ENCODE peak calls at places on chromosome 14, in six cellular contexts. One of them, this sample, is unnamed.

GRCh38 chr14:74882103-74882920 is 596 bp downstream of the DLST start:
- DNase-seq in H1: no peak
- DNase-seq in IMR-90: peak; percentile 41
- DNase-seq in neuronal stem cell: peak; percentile 17
- DNase-seq in trophoblast cell: peak; percentile 58
- DNase-seq in H9: no peak
- DNase-seq in this sample: peak; percentile 87

GRCh38 chr14:52272375-52272774 is 4.9 kb downstream of the PTGDR start:
- DNase-seq in trophoblast cell: no peak
- DNase-seq in IMR-90: peak; percentile 40
- DNase-seq in H9: no peak
- DNase-seq in H1: peak; percentile 50
- DNase-seq in neuronal stem cell: peak; percentile 6
- DNase-seq in this sample: peak; percentile 42

GRCh38 chr14:76546426-76547221 is 170.7 kb downstream of the ESRRB start:
- DNase-seq in IMR-90: no peak
- DNase-seq in H1: peak; percentile 87
- DNase-seq in trophoblast cell: peak; percentile 44
- DNase-seq in H9: peak; percentile 78
- DNase-seq in neuronal stem cell: peak; percentile 73
- DNase-seq in this sample: no peak

GRCh38 chr14:20327005-20327869 is 5.8 kb downstream of the CCNB1IP1 start:
- DNase-seq in IMR-90: peak; percentile 72
- DNase-seq in H9: no peak
- DNase-seq in H1: no peak
- DNase-seq in trophoblast cell: peak; percentile 88
- DNase-seq in neuronal stem cell: peak; percentile 45
- DNase-seq in this sample: peak; percentile 81

GRCh38 chr14:51369814-51370213 is 129.8 kb downstream of the TMX1 start:
- DNase-seq in neuronal stem cell: no peak
- DNase-seq in H9: no peak
- DNase-seq in IMR-90: no peak
- DNase-seq in H1: peak; percentile 58
- DNase-seq in trophoblast cell: peak; percentile 39
- DNase-seq in this sample: no peak

GRCh38 chr14:21102472-21103164 is 1.8 kb downstream of the TMEM253 start:
- DNase-seq in trophoblast cell: no peak
- DNase-seq in neuronal stem cell: no peak
- DNase-seq in H9: peak; percentile 62
- DNase-seq in IMR-90: no peak
- DNase-seq in H1: no peak
- DNase-seq in this sample: no peak

GRCh38 chr14:64566651-64567122 is 16.9 kb downstream of the PPP1R36 start:
- DNase-seq in IMR-90: no peak
- DNase-seq in trophoblast cell: peak; percentile 41
- DNase-seq in H9: peak; percentile 36
- DNase-seq in H1: no peak
- DNase-seq in neuronal stem cell: no peak
- DNase-seq in this sample: no peak

GRCh38 chr14:102878174-102878969 is 44.1 kb upstream of the AMN start:
- DNase-seq in trophoblast cell: no peak
- DNase-seq in H9: no peak
- DNase-seq in neuronal stem cell: no peak
- DNase-seq in H1: no peak
- DNase-seq in IMR-90: no peak
- DNase-seq in this sample: no peak

GRCh38 chr14:103563089-103563620 is 395 bp downstream of the COA8 start:
- DNase-seq in IMR-90: no peak
- DNase-seq in H9: no peak
- DNase-seq in neuronal stem cell: no peak
- DNase-seq in trophoblast cell: peak; percentile 98
- DNase-seq in H1: no peak
- DNase-seq in this sample: no peak

GRCh38 chr14:74829238-74829637 is 46.7 kb downstream of the PROX2 start:
- DNase-seq in IMR-90: no peak
- DNase-seq in neuronal stem cell: no peak
- DNase-seq in H1: no peak
- DNase-seq in trophoblast cell: no peak
- DNase-seq in H9: no peak
- DNase-seq in this sample: no peak

GRCh38 chr14:37185670-37186069 is 12.1 kb upstream of the MIPOL1 start:
- DNase-seq in H9: no peak
- DNase-seq in IMR-90: no peak
- DNase-seq in neuronal stem cell: no peak
- DNase-seq in trophoblast cell: no peak
- DNase-seq in H1: no peak
- DNase-seq in this sample: no peak

GRCh38 chr14:73753887-73754880 is 40.0 kb upstream of the PNMA1 start:
- DNase-seq in neuronal stem cell: no peak
- DNase-seq in H9: peak; percentile 23
- DNase-seq in IMR-90: no peak
- DNase-seq in H1: no peak
- DNase-seq in trophoblast cell: no peak
- DNase-seq in this sample: peak; percentile 89

GRCh38 chr14:70748422-70748821 is 60.9 kb downstream of the MAP3K9 start:
- DNase-seq in IMR-90: no peak
- DNase-seq in H9: no peak
- DNase-seq in neuronal stem cell: no peak
- DNase-seq in H1: no peak
- DNase-seq in trophoblast cell: no peak
- DNase-seq in this sample: no peak

GRCh38 chr14:101101456-101102056 is 198.0 kb upstream of the RTL1 start:
- DNase-seq in H1: no peak
- DNase-seq in IMR-90: no peak
- DNase-seq in H9: no peak
- DNase-seq in neuronal stem cell: no peak
- DNase-seq in trophoblast cell: peak; percentile 53
- DNase-seq in this sample: no peak

GRCh38 chr14:91055016-91055415 is 5.4 kb downstream of the RPS6KA5 start:
- DNase-seq in trophoblast cell: no peak
- DNase-seq in neuronal stem cell: no peak
- DNase-seq in H9: no peak
- DNase-seq in H1: no peak
- DNase-seq in IMR-90: no peak
- DNase-seq in this sample: no peak

GRCh38 chr14:36176524-36176923 is at the start of gene PTCSC3:
- DNase-seq in trophoblast cell: no peak
- DNase-seq in IMR-90: no peak
- DNase-seq in H1: no peak
- DNase-seq in neuronal stem cell: no peak
- DNase-seq in H9: no peak
- DNase-seq in this sample: no peak

GRCh38 chr14:85088231-85088630 is 441.7 kb upstream of the FLRT2 start:
- DNase-seq in IMR-90: no peak
- DNase-seq in neuronal stem cell: no peak
- DNase-seq in H9: no peak
- DNase-seq in H1: no peak
- DNase-seq in trophoblast cell: peak; percentile 4
- DNase-seq in this sample: peak; percentile 37

GRCh38 chr14:69090187-69090789 is 62.6 kb downstream of the DCAF5 start:
- DNase-seq in trophoblast cell: peak; percentile 65
- DNase-seq in H9: peak; percentile 40
- DNase-seq in H1: no peak
- DNase-seq in IMR-90: peak; percentile 55
- DNase-seq in neuronal stem cell: no peak
- DNase-seq in this sample: peak; percentile 43

GRCh38 chr14:58969951-58970751 is 218.3 kb upstream of the DAAM1 start:
- DNase-seq in IMR-90: peak; percentile 64
- DNase-seq in neuronal stem cell: no peak
- DNase-seq in trophoblast cell: peak; percentile 59
- DNase-seq in H9: peak; percentile 60
- DNase-seq in H1: peak; percentile 54
- DNase-seq in this sample: peak; percentile 74

GRCh38 chr14:74400328-74400727 is 25.7 kb downstream of the SYNDIG1L start:
- DNase-seq in trophoblast cell: peak; percentile 34
- DNase-seq in neuronal stem cell: no peak
- DNase-seq in H9: peak; percentile 71
- DNase-seq in IMR-90: no peak
- DNase-seq in H1: no peak
- DNase-seq in this sample: peak; percentile 19

GRCh38 chr14:73460691-73461127 is 2.4 kb upstream of the NUMB start:
- DNase-seq in H1: no peak
- DNase-seq in trophoblast cell: no peak
- DNase-seq in IMR-90: peak; percentile 77
- DNase-seq in H9: no peak
- DNase-seq in neuronal stem cell: no peak
- DNase-seq in this sample: peak; percentile 68

GRCh38 chr14:49720744-49721143 is 27.8 kb downstream of the KLHDC1 start:
- DNase-seq in IMR-90: no peak
- DNase-seq in H9: no peak
- DNase-seq in neuronal stem cell: no peak
- DNase-seq in trophoblast cell: no peak
- DNase-seq in H1: no peak
- DNase-seq in this sample: no peak

GRCh38 chr14:32189806-32190205 is 12.0 kb upstream of the RNU6-7 start:
- DNase-seq in H9: no peak
- DNase-seq in H1: no peak
- DNase-seq in trophoblast cell: no peak
- DNase-seq in neuronal stem cell: no peak
- DNase-seq in IMR-90: no peak
- DNase-seq in this sample: no peak

GRCh38 chr14:100115726-100116125 is 43.7 kb downstream of the DEGS2 start:
- DNase-seq in trophoblast cell: no peak
- DNase-seq in neuronal stem cell: no peak
- DNase-seq in IMR-90: no peak
- DNase-seq in H9: no peak
- DNase-seq in H1: no peak
- DNase-seq in this sample: no peak

GRCh38 chr14:20530771-20531571 is 25.6 kb downstream of the RNASE10 start:
- DNase-seq in H1: peak; percentile 83
- DNase-seq in trophoblast cell: peak; percentile 90
- DNase-seq in IMR-90: peak; percentile 69
- DNase-seq in H9: peak; percentile 79
- DNase-seq in neuronal stem cell: peak; percentile 72
- DNase-seq in this sample: peak; percentile 75

GRCh38 chr14:93970967-93971634 is 5.3 kb downstream of the ASB2 start:
- DNase-seq in neuronal stem cell: no peak
- DNase-seq in trophoblast cell: no peak
- DNase-seq in H1: no peak
- DNase-seq in IMR-90: peak; percentile 18
- DNase-seq in H9: no peak
- DNase-seq in this sample: no peak

GRCh38 chr14:93967637-93968250 is 8.6 kb downstream of the ASB2 start:
- DNase-seq in IMR-90: no peak
- DNase-seq in trophoblast cell: no peak
- DNase-seq in H1: no peak
- DNase-seq in neuronal stem cell: no peak
- DNase-seq in H9: no peak
- DNase-seq in this sample: no peak

GRCh38 chr14:93970589-93970966 is 5.8 kb downstream of the ASB2 start:
- DNase-seq in IMR-90: no peak
- DNase-seq in H1: no peak
- DNase-seq in trophoblast cell: no peak
- DNase-seq in H9: no peak
- DNase-seq in neuronal stem cell: no peak
- DNase-seq in this sample: no peak

GRCh38 chr14:93971635-93972027 is 4.7 kb downstream of the ASB2 start:
- DNase-seq in trophoblast cell: no peak
- DNase-seq in neuronal stem cell: no peak
- DNase-seq in H9: no peak
- DNase-seq in IMR-90: no peak
- DNase-seq in H1: no peak
- DNase-seq in this sample: no peak

DNA sequence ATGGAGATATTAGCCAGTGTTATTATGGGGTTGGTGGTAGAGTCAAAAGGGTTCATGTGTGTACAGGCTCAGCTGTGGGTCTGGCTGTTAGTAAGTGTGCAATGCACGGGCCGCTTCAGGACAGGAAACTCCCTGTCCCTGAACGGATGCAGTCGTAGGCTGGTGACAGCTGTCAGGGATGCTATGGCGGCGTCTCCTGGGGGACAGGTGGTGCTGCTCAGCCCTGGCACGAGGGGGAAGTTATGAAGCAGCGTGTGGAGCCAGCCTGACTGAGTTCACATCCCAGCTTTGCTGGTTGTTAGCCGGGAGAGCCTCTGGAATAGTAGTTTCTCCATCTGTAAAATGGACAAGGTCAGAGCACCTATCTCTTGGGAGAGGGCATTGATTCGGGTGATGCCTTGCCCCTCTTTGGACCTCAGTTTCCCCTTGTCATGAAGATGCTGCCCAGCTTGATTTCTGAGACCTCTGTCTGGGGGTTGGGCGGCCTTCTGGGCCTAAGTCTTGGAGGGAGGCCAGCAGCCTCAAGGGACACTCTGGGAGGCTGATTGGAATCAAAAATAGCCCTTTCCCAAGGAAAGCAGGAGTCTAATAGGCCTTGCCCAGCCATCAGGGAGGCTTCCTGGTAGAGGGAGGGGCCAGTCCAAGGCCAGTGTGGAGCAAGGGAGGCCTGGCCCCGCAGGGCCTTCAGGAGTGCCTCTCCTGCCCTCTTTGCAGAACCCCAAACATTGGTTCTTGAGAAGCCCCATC is 7.1 kb downstream of the ASB2 start:
- DNase-seq in neuronal stem cell: no peak
- DNase-seq in H1: no peak
- DNase-seq in H9: no peak
- DNase-seq in IMR-90: no peak
- DNase-seq in trophoblast cell: no peak
- DNase-seq in this sample: no peak
- H3K14ac ChIP-seq in neuronal stem cell: no peak overlapping the region
- H3K14ac ChIP-seq in H1: no peak overlapping the region
- H3K14ac ChIP-seq in H9: no peak overlapping the region
- H3K14ac ChIP-seq in IMR-90: no peak overlapping the region
- H3K14ac ChIP-seq in trophoblast cell: no peak overlapping the region
- H3K14ac ChIP-seq in this sample: no peak overlapping the region

DNA sequence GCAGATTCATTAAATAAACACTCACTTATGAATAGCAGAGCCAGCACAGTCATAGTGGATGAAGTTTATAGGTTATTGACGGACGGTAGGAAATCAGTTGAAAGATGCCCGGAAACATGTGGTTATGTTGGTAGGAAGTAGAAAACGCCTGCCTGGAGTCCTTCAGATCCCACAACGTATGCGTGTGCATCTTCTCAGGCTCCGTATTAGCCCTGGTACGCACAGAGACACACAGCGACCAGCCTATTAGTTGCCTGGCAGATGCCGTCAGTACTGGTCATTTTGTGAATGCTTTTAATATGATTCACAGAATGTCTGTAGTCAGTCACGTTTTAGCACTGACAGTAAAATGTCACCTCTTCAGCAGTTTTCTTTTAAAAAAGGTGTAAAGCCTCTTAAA is 196.4 kb downstream of the RGS6 start:
- DNase-seq in H1: no peak
- DNase-seq in H9: no peak
- DNase-seq in trophoblast cell: peak; percentile 69
- DNase-seq in neuronal stem cell: no peak
- DNase-seq in IMR-90: no peak
- DNase-seq in this sample: no peak
- H3K14ac ChIP-seq in H1: no peak overlapping the region
- H3K14ac ChIP-seq in H9: no peak overlapping the region
- H3K14ac ChIP-seq in trophoblast cell: no peak overlapping the region
- H3K14ac ChIP-seq in neuronal stem cell: no peak overlapping the region
- H3K14ac ChIP-seq in IMR-90: no peak overlapping the region
- H3K14ac ChIP-seq in this sample: no peak overlapping the region

GRCh38 chr14:94682736-94683135 is 70.5 kb downstream of the SERPINA3 start:
- DNase-seq in trophoblast cell: no peak
- DNase-seq in H1: no peak
- DNase-seq in H9: peak; percentile 8
- DNase-seq in neuronal stem cell: no peak
- DNase-seq in IMR-90: no peak
- DNase-seq in this sample: no peak
- H3K14ac ChIP-seq in trophoblast cell: no peak overlapping the region
- H3K14ac ChIP-seq in H1: no peak overlapping the region
- H3K14ac ChIP-seq in H9: no peak overlapping the region
- H3K14ac ChIP-seq in neuronal stem cell: no peak overlapping the region
- H3K14ac ChIP-seq in IMR-90: no peak overlapping the region
- H3K14ac ChIP-seq in this sample: no peak overlapping the region

GRCh38 chr14:60002819-60003492 is 83.0 kb downstream of the LRRC9 start:
- DNase-seq in neuronal stem cell: no peak
- DNase-seq in H9: no peak
- DNase-seq in IMR-90: no peak
- DNase-seq in H1: no peak
- DNase-seq in trophoblast cell: no peak
- DNase-seq in this sample: no peak
- H3K14ac ChIP-seq in neuronal stem cell: no peak overlapping the region
- H3K14ac ChIP-seq in H9: no peak overlapping the region
- H3K14ac ChIP-seq in IMR-90: no peak overlapping the region
- H3K14ac ChIP-seq in H1: no peak overlapping the region
- H3K14ac ChIP-seq in trophoblast cell: no peak overlapping the region
- H3K14ac ChIP-seq in this sample: no peak overlapping the region